ENCODE peak calls at places on chromosomes 3 and 15, in five cellular contexts. K, Z, Q, Y and B are unnamed samples.

GRCh38 chr3:188947983-188948657 is 223.7 kb upstream of the TPRG1 start:
- DNase-seq in K (peak; percentile 86), Q (peak; percentile 97), Y (peak; percentile 97), Z (peak; percentile 95), B (peak; percentile 94)

GRCh38 chr3:127817331-127817821 is 4.9 kb downstream of the MGLL start:
- DNase-seq in Q (no peak), Z (peak; percentile 92), Y (peak; percentile 45), K (no peak), B (peak; percentile 91)

GRCh38 chr15:26091184-26091583 is 228.1 kb upstream of the ATP10A start:
- DNase-seq in Z (peak; percentile 33), K (no peak), Q (no peak), Y (no peak), B (no peak)

GRCh38 chr15:34582461-34583357 is 742 bp downstream of the GOLGA8B start:
- DNase-seq in K (peak; percentile 57), Y (no peak), Q (peak; percentile 22), Z (peak; percentile 54), B (peak; percentile 46)

GRCh38 chr3:184562146-184562861 is 719 bp downstream of the EPHB3 start:
- DNase-seq in Y (no peak), Z (peak; percentile 21), Q (peak; percentile 45), K (peak; percentile 56), B (no peak)

GRCh38 chr3:176032043-176032442 is 1165.2 kb downstream of the TBL1XR1 start:
- DNase-seq in Q (no peak), K (no peak), Z (no peak), Y (no peak), B (no peak)

GRCh38 chr3:72274511-72275295 is 489.8 kb upstream of the PROK2 start:
- DNase-seq in Y (peak; percentile 54), Q (peak; percentile 58), Z (no peak), K (no peak), B (no peak)

GRCh38 chr3:45207471-45207870 is 18.6 kb downstream of the TMEM158 start:
- DNase-seq in Y (no peak), Z (no peak), Q (no peak), K (no peak), B (no peak)

GRCh38 chr3:58379351-58380073 is 46.8 kb downstream of the PXK start:
- DNase-seq in Q (no peak), Z (no peak), K (no peak), Y (no peak), B (no peak)

DNA sequence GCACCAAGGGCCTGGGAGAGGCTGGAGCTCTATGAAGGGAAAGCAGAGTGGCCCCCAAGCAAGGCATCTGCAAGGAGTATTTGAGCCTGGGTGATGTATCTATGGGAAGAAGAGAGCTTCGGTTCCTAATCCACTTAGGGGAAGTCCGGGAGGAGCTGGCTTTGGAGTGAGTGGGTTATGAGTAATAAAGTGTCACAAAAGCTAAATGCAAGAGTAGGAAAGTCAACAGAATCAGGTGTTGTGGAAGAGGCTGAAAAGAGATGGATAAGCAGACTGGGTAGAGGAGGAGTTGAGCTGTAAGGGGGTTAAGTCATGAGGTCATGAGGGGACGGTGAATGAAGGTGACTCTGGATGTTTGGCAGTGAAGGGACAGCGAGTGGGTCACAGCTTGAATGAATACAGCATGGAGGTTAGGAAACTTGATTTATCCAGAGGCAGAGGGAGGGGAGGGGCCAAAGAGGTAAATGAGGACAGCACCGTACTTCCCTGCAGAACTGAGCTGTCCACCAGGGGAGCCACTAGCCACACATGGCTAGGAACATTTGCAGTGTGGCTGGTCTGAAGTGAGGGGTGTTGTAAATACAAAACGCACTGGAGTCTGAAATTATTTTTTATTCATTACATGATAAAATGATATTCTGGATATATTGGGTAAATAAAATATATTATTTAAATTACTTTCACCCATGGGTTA is 83.3 kb downstream of the ADCY5 start:
- DNase-seq in Q (no peak), Y (no peak), K (peak; percentile 71), Z (peak; percentile 75), B (peak; percentile 31)
- TF ChIP-seq CTCF in Q (no peak), Y (peak; percentile 36), K (peak; percentile 68), Z (peak; percentile 73), B (peak; percentile 18)

DNA sequence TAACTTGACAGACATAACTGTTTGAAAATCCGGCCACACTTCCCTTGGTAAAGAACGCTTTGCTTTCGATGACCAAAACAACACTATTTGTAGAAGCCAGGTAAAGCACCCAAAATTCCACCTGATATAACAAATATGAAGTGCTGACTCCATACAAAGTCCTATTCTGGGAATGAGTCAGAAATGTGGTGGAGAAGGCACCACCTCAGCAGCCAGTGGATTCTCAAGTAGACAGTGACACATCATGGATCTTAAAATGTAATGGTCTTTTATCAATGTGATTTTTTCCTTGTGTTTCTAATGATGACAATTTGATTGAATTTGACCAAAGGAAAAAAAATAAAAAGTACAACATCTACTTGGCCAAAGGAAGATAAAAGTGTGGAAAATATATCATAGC is 135.0 kb upstream of the WNT5A start:
- DNase-seq in Q (no peak), K (no peak), Y (no peak), Z (peak; percentile 71), B (no peak)
- H3K27ac ChIP-seq in Q (no peak overlapping the region), K (no peak overlapping the region), Y (no peak overlapping the region), Z (no peak overlapping the region), B (no peak overlapping the region)

DNA sequence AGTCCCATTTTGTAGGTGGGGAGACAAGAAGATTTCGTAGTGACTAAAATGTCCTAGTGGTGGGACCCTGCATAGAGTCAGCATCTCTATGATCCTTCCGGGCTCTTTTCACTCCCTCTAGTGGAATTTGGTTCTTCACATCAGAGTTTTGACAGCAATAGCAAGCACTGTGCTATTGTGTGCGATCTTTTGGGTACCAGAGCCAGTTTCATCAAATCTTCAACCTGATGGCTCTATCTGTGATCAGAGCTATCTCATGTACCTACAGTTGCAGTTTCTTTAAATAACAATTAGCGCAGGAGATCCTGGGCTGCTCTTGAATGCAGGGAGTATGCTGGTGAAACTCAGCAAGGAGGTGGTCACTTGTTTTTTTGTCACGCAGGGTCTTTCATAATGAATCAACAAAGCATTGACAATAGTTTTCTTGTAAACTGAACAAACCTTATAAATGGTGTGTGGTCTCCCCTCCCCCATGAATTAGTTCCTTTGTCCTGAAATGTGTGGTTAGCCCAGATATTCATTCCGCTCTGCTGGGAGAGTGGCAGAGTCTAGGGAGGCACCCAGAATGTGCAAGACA is 257.2 kb upstream of the SOX2 start:
- DNase-seq in Y (no peak), Q (no peak), Z (no peak), K (peak; percentile 23), B (no peak)
- TF ChIP-seq CTCF in Y (no peak), Q (no peak), Z (no peak), K (peak; percentile 22), B (no peak)

DNA sequence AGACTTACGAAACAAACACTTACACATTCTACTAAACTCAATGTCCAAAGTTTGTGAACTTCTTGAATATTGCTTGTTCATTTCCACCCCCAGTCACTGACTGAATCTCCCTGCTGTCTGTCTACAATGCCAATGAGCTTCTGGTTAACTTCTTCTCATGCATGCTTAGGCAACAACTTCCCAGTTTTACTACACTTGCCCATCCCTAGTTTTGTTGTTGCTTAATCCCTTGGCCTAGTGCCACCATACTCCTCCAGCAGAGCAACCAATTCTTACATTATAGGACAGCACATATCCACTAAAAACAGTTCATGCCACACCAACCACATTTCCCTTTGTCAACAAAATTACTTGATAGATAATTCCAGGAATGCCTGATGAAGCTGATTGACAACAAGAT is 40.9 kb upstream of the CCR2 start:
- DNase-seq in K (no peak), Q (no peak), Y (peak; percentile 28), Z (peak; percentile 93), B (peak; percentile 52)
- H3K27ac ChIP-seq in K (no peak overlapping the region), Q (no peak overlapping the region), Y (no peak overlapping the region), Z (peak overlapping the region; percentile 3), B (no peak overlapping the region)

GRCh38 chr15:73935547-73935946 is 9.3 kb downstream of the LOXL1 start:
- DNase-seq in K (peak; percentile 80), Q (no peak), Z (peak; percentile 70), Y (peak; percentile 22), B (peak; percentile 47)

GRCh38 chr15:73937313-73937695 is 11.0 kb downstream of the LOXL1 start:
- DNase-seq in Q (no peak), Y (peak; percentile 25), Z (no peak), K (no peak), B (no peak)

GRCh38 chr15:73937726-73938125 is 11.5 kb downstream of the LOXL1 start:
- DNase-seq in Z (no peak), Y (no peak), Q (no peak), K (no peak), B (no peak)

GRCh38 chr15:73936588-73937312 is 10.5 kb downstream of the LOXL1 start:
- DNase-seq in Q (no peak), K (no peak), Z (no peak), Y (peak; percentile 24), B (no peak)

GRCh38 chr15:73936181-73936580 is 9.9 kb downstream of the LOXL1 start:
- DNase-seq in Q (no peak), Z (no peak), K (peak; percentile 43), Y (peak; percentile 51), B (peak; percentile 81)
- TF ChIP-seq CTCF in Q (no peak), Z (no peak), K (peak; percentile 12), Y (no peak), B (peak; percentile 38)

GRCh38 chr3:147419062-147419701 is 10.0 kb downstream of the ZIC1 start:
- DNase-seq in Y (no peak), K (peak; percentile 97), Q (peak; percentile 45), Z (no peak), B (peak; percentile 68)
- H3K27ac ChIP-seq in Y (no peak overlapping the region), K (no peak overlapping the region), Q (no peak overlapping the region), Z (no peak overlapping the region), B (no peak overlapping the region)

GRCh38 chr15:90512281-90512680 is 17.4 kb upstream of the CRTC3 start:
- DNase-seq in Z (no peak), Y (no peak), K (no peak), Q (no peak), B (no peak)
- TF ChIP-seq CTCF in Z (no peak), Y (no peak), K (no peak), Q (no peak), B (no peak)

GRCh38 chr3:182981038-182981380 is 671 bp upstream of the DCUN1D1 start:
- DNase-seq in K (peak; percentile 9), Y (no peak), Q (peak; percentile 21), Z (no peak), B (no peak)
- H3K27ac ChIP-seq in K (no peak overlapping the region), Y (peak overlapping the region; percentile 87), Q (peak overlapping the region; percentile 94), Z (no peak overlapping the region), B (peak overlapping the region; percentile 75)

GRCh38 chr3:158845748-158846350 is 44.0 kb downstream of the MFSD1 start:
- DNase-seq in Q (no peak), K (peak; percentile 66), Y (no peak), Z (peak; percentile 62), B (peak; percentile 64)
- TF ChIP-seq CTCF in Q (peak; percentile 59), K (peak; percentile 84), Y (peak; percentile 50), Z (peak; percentile 78), B (peak; percentile 79)